ENCODE peak calls at places on chromosome 14, in four cellular contexts. One of them, this sample, is unnamed.

GRCh38 chr14:84403585-84403984 is 1126.4 kb upstream of the FLRT2 start:
- DNase-seq in IMR-90: no peak
- DNase-seq in K562: no peak
- DNase-seq in HepG2: no peak
- DNase-seq in this sample: no peak

GRCh38 chr14:91119556-91120311 is 5.9 kb downstream of the DGLUCY start:
- DNase-seq in IMR-90: peak
- DNase-seq in K562: no peak
- DNase-seq in HepG2: no peak
- DNase-seq in this sample: no peak

GRCh38 chr14:68696721-68697495 is 96.0 kb downstream of the ZFP36L1 start:
- DNase-seq in IMR-90: no peak
- DNase-seq in K562: no peak
- DNase-seq in HepG2: no peak
- DNase-seq in this sample: no peak

GRCh38 chr14:75273272-75274044 is 5.2 kb upstream of the FOS start:
- DNase-seq in IMR-90: peak
- DNase-seq in K562: no peak
- DNase-seq in HepG2: no peak
- DNase-seq in this sample: no peak

GRCh38 chr14:37147310-37147875 is 25.0 kb downstream of the SLC25A21 start:
- DNase-seq in IMR-90: no peak
- DNase-seq in K562: no peak
- DNase-seq in HepG2: no peak
- DNase-seq in this sample: no peak

GRCh38 chr14:100098171-100098570 is 32.9 kb downstream of the EVL start:
- DNase-seq in IMR-90: no peak
- DNase-seq in K562: no peak
- DNase-seq in HepG2: no peak
- DNase-seq in this sample: no peak

GRCh38 chr14:74886001-74886400 is 4.3 kb downstream of the DLST start:
- DNase-seq in IMR-90: peak
- DNase-seq in K562: no peak
- DNase-seq in HepG2: no peak
- DNase-seq in this sample: no peak

GRCh38 chr14:23168246-23168645 is 15.2 kb downstream of the SLC7A8 start:
- DNase-seq in IMR-90: no peak
- DNase-seq in K562: no peak
- DNase-seq in HepG2: no peak
- DNase-seq in this sample: no peak

GRCh38 chr14:62409185-62409584 is 636.1 kb downstream of the KCNH5 start:
- DNase-seq in IMR-90: no peak
- DNase-seq in K562: no peak
- DNase-seq in HepG2: no peak
- DNase-seq in this sample: no peak

GRCh38 chr14:89907655-89908054 is 46.9 kb downstream of the EFCAB11 start:
- DNase-seq in IMR-90: no peak
- DNase-seq in K562: no peak
- DNase-seq in HepG2: no peak
- DNase-seq in this sample: no peak

GRCh38 chr14:102770910-102771543 is 6.2 kb upstream of the TRAF3 start:
- DNase-seq in IMR-90: no peak
- DNase-seq in K562: no peak
- DNase-seq in HepG2: no peak
- DNase-seq in this sample: no peak

GRCh38 chr14:24368562-24369252 is 723 bp downstream of the NFATC4 start:
- DNase-seq in IMR-90: peak
- DNase-seq in K562: peak
- DNase-seq in HepG2: no peak
- DNase-seq in this sample: no peak

DNA sequence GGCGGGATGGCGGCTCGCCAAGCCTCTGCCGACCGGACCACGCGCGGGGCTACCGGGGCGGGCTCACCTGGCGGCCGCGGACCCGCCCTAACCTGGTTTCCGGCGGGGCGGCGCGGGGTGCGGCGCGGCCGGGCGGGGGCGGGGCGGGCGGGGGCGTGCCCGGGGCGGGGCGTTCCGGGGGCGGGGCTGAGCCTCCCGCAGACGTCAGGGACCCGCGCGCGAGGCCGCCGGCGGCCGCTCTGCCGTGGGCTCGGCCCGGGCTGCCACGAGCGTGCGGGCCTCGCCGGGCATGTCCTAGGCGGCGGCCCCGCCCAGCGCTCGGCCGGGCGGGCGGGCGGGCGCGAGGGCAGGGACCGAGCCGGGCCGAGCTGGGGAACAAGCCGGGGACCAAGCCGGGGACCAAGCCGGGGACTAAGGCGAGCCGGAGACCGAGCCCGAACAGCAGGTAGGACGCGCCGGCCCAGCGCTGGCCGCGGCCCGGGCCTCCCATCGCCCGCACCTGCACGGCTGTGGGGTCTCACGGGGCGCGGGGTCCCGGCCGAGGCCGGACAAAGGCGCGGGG is at the start of gene CEP170B:
- DNase-seq in IMR-90: peak
- DNase-seq in K562: peak
- DNase-seq in HepG2: no peak
- DNase-seq in this sample: peak
- TF ChIP-seq MAZ in IMR-90: peak
- TF ChIP-seq MAZ in K562: no peak
- TF ChIP-seq MAZ in HepG2: no peak
- TF ChIP-seq MAZ in this sample: no peak

DNA sequence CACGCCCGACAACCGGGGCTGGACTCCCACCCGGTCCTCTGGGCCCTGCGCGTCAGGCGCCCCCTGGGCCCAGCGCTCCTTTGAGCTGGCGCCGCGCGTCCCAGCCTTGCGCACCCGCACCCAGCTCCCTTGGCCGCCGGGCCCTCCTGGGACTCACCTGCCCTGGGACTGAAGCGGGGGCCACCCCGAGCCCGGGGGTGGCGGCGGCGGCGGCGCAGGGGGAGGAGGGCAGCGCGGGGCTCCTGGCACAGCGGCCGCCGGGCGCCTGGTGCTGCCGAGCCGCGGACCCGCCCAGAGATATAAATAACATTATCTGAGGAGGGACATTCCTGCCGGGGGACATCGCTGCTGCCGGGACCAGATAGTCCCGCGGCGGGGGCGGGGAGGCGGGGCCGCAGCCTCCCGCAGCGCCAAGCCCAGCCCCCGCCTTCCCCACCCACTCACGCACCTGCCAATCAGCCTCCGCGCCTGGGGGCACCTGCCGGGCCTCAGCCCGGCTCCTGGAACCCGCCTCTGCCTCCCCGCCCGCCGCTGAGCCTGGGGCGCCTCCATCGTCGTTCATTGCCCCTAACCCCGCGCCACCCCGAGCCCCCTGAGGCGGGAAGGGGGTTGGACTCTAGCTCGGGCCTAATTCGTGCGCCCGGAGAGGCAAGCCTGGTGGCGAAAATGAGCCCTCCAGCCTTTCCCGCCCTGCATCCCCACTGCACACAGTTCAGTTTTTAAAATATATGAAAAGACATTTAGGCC is at the start of gene SPTB:
- DNase-seq in IMR-90: no peak
- DNase-seq in K562: peak
- DNase-seq in HepG2: no peak
- DNase-seq in this sample: no peak
- TF ChIP-seq MAZ in IMR-90: no peak
- TF ChIP-seq MAZ in K562: peak
- TF ChIP-seq MAZ in HepG2: no peak
- TF ChIP-seq MAZ in this sample: no peak

GRCh38 chr14:104091927-104092771 is 6.6 kb downstream of the ASPG start:
- DNase-seq in IMR-90: no peak
- DNase-seq in K562: no peak
- DNase-seq in HepG2: no peak
- DNase-seq in this sample: no peak
- TF ChIP-seq MAZ in IMR-90: no peak
- TF ChIP-seq MAZ in K562: no peak
- TF ChIP-seq MAZ in HepG2: no peak
- TF ChIP-seq MAZ in this sample: no peak

DNA sequence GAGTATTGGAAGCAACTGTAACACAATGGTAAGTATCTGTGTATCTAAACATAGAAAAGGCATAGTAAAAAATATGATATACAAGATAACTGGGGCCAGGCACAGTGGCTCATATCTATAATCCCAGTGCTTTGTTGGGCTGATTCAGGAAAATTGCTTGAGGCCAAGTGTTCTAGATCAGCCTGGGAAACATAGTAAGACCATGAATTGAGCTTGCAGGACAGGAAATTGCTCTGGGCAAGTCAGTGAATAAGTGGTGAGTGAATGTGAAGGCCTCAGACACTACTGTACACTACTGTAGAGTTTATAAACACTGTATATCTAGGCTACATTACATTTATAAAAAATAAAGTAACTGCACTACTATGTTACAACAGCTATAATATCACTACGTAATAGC is 75.2 kb downstream of the GPR135 start:
- DNase-seq in IMR-90: peak
- DNase-seq in K562: no peak
- DNase-seq in HepG2: no peak
- DNase-seq in this sample: no peak
- TF ChIP-seq MAZ in IMR-90: no peak
- TF ChIP-seq MAZ in K562: no peak
- TF ChIP-seq MAZ in HepG2: no peak
- TF ChIP-seq MAZ in this sample: no peak

GRCh38 chr14:71290960-71291466 is 383.8 kb downstream of the PCNX1 start:
- DNase-seq in IMR-90: peak
- DNase-seq in K562: no peak
- DNase-seq in HepG2: peak
- DNase-seq in this sample: peak
- TF ChIP-seq MAZ in IMR-90: no peak
- TF ChIP-seq MAZ in K562: no peak
- TF ChIP-seq MAZ in HepG2: no peak
- TF ChIP-seq MAZ in this sample: no peak

This sample was measured in A549.